ENCODE peak calls at places on chromosomes 6 and 20, in ten cellular contexts. G, B, Z, U, H, W, D, X, J and R are unnamed samples.

GRCh38 chr20:23404196-23404595 is 17.1 kb downstream of the NAPB start:
- DNase-seq in U (no peak), X (no peak), B (no peak), H (no peak), W (no peak), G (no peak), Z (no peak), D (no peak), J (no peak), R (no peak)

GRCh38 chr6:109451376-109451775 is 4.2 kb downstream of the MICAL1 start:
- DNase-seq in W (no peak), Z (no peak), B (no peak), D (no peak), G (no peak), H (no peak), U (no peak), X (no peak), J (no peak), R (no peak)

GRCh38 chr6:47701374-47701773 is 3.0 kb downstream of the ADGRF4 start:
- DNase-seq in W (no peak), X (no peak), J (no peak), Z (no peak), D (no peak), B (no peak), U (no peak), H (no peak), G (no peak), R (no peak)

GRCh38 chr6:30450908-30451818 is 38.1 kb upstream of the HLA-E start:
- DNase-seq in B (peak), U (peak), Z (no peak), X (no peak), D (no peak), J (peak), H (peak), W (peak), G (peak), R (peak)

GRCh38 chr6:4224082-4224978 is 89.0 kb upstream of the ECI2 start:
- DNase-seq in W (no peak), G (no peak), J (no peak), B (no peak), D (peak), X (no peak), H (no peak), Z (no peak), U (peak), R (no peak)

GRCh38 chr6:11556308-11556707 is 18.8 kb downstream of the TMEM170B start:
- DNase-seq in J (no peak), W (peak), G (no peak), X (no peak), B (no peak), Z (no peak), U (no peak), H (no peak), D (no peak), R (no peak)

GRCh38 chr6:106360989-106361430 is 493 bp downstream of the CRYBG1 start:
- DNase-seq in W (peak), B (peak), Z (peak), X (no peak), J (no peak), H (peak), U (no peak), D (peak), G (peak), R (peak)

GRCh38 chr6:159788757-159789376 is 535 bp downstream of the TCP1 start:
- DNase-seq in H (peak), U (no peak), G (no peak), D (peak), Z (peak), B (peak), J (no peak), W (peak), X (no peak), R (peak)

GRCh38 chr6:74075323-74075722 is 379.3 kb downstream of the CD109 start:
- DNase-seq in H (no peak), G (no peak), W (no peak), Z (no peak), X (peak), B (no peak), D (no peak), U (peak), J (no peak), R (no peak)

GRCh38 chr6:43714311-43715055 is 26.9 kb upstream of the MRPS18A start:
- DNase-seq in X (peak), B (no peak), H (no peak), D (no peak), G (no peak), Z (peak), W (no peak), J (peak), U (peak), R (peak)

GRCh38 chr6:81295310-81295709 is 457.2 kb downstream of the TENT5A start:
- DNase-seq in H (no peak), B (no peak), X (no peak), Z (no peak), J (no peak), U (no peak), D (no peak), W (no peak), G (no peak), R (no peak)

GRCh38 chr20:19692685-19693119 is 65.4 kb upstream of the RIN2 start:
- DNase-seq in G (no peak), J (no peak), D (peak), B (peak), W (peak), U (no peak), H (peak), X (peak), Z (peak), R (peak)

GRCh38 chr20:19690462-19690861 is 67.6 kb upstream of the RIN2 start:
- DNase-seq in D (no peak), U (no peak), G (no peak), H (no peak), W (no peak), J (no peak), X (no peak), B (no peak), Z (no peak), R (no peak)

GRCh38 chr20:19693508-19693907 is 64.5 kb upstream of the RIN2 start:
- DNase-seq in G (no peak), U (no peak), Z (no peak), B (no peak), J (no peak), D (no peak), X (no peak), W (no peak), H (no peak), R (no peak)

GRCh38 chr20:19692100-19692499 is 66.0 kb upstream of the RIN2 start:
- DNase-seq in W (no peak), H (no peak), B (no peak), U (no peak), G (no peak), J (no peak), X (no peak), D (no peak), Z (no peak), R (no peak)

DNA sequence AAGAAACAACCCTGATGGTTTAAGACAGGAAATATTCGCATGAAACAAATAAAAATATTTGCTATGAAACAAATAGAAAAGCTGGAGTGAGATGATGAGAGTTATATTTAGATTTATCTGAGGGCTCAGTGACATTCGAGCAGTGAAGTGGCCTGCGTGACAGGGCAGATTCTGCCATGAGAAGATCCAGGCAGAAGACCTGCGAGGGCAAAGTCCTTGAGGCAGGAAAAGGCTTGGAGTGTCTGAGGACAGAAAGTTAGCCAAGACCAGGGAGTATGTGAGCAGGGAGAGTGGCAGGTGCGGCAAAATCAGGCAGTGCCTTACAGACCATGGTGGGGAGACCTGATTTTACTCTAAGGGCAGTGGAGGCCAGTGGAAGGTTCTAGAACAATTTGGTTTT is 66.9 kb upstream of the RIN2 start:
- DNase-seq in J (no peak), G (no peak), W (no peak), D (peak), H (no peak), U (no peak), Z (no peak), B (no peak), X (no peak), R (no peak)
- TF ChIP-seq CTCF in J (no peak), G (no peak), W (no peak), D (no peak), H (no peak), U (no peak), Z (no peak), B (no peak), X (no peak), R (no peak)

GRCh38 chr6:28988536-28989415 is 16.3 kb downstream of the ZNF311 start:
- DNase-seq in W (peak), B (peak), G (peak), H (peak), D (peak), J (no peak), X (no peak), Z (peak), U (no peak), R (peak)
- TF ChIP-seq CTCF in W (peak), B (peak), G (peak), H (peak), D (peak), J (peak), X (no peak), Z (peak), U (peak), R (peak)

GRCh38 chr20:38432292-38432691 is 2.8 kb downstream of the SNHG17 start:
- DNase-seq in Z (no peak), G (no peak), U (no peak), X (no peak), H (no peak), B (no peak), W (no peak), D (no peak), J (no peak), R (no peak)
- TF ChIP-seq CTCF in Z (no peak), G (no peak), U (no peak), X (no peak), H (no peak), B (no peak), W (no peak), D (no peak), J (no peak), R (no peak)

DNA sequence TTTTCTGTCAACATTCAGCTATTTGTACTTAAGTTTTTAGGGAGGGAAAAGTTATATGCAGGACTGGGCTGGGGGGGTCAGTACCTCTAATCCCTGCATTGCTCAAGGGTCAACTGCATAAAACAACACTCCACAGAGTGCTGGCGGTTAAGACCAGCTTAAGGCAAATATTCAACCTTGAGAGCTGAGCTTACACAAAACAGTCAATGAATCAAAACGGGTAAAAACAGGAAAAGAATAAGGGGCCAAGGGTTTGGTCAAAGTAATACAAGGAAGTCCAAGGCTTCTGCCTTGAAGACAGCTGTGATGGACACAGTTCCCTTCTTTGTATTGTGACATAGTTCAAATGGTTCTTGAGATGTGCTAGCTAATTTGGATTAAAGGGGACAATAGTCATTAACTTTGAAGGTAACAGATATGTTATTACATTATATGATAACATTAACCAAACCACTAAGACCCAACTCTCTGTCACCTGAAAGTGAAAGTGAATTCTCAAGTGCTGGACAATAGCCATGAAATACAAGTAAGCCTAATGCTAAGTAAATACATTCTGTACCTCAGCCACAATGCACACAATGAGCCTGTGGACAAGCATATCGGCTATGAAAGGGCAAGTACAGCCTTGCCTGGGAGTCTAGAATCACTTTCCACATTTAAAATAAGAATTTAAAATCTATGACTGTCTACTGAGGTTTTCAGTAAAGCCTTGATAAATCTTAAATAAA is 106.8 kb downstream of the PDE10A start:
- DNase-seq in X (no peak), D (no peak), U (no peak), H (no peak), Z (no peak), G (no peak), B (no peak), W (no peak), J (no peak), R (no peak)
- TF ChIP-seq CTCF in X (no peak), D (no peak), U (no peak), H (no peak), Z (no peak), G (no peak), B (no peak), W (no peak), J (no peak), R (no peak)

GRCh38 chr6:130381459-130382380 is 15.9 kb downstream of the TMEM200A start:
- DNase-seq in D (no peak), B (no peak), J (no peak), Z (no peak), G (peak), W (no peak), U (no peak), X (no peak), H (no peak), R (no peak)
- TF ChIP-seq CTCF in D (no peak), B (peak), J (no peak), Z (no peak), G (peak), W (no peak), U (no peak), X (no peak), H (no peak), R (no peak)

GRCh38 chr6:70304611-70305010 is 1.7 kb upstream of the COL9A1 start:
- DNase-seq in J (no peak), B (no peak), Z (no peak), G (no peak), H (no peak), W (no peak), U (no peak), X (no peak), D (no peak), R (no peak)

GRCh38 chr6:70298070-70298469 is 4.8 kb downstream of the COL9A1 start:
- DNase-seq in H (no peak), X (no peak), W (no peak), D (no peak), Z (no peak), U (no peak), J (no peak), G (no peak), B (no peak), R (no peak)

GRCh38 chr6:70303034-70303525 is at the start of gene COL9A1:
- DNase-seq in J (no peak), D (no peak), W (no peak), B (no peak), Z (no peak), U (no peak), X (no peak), G (no peak), H (no peak), R (no peak)

DNA sequence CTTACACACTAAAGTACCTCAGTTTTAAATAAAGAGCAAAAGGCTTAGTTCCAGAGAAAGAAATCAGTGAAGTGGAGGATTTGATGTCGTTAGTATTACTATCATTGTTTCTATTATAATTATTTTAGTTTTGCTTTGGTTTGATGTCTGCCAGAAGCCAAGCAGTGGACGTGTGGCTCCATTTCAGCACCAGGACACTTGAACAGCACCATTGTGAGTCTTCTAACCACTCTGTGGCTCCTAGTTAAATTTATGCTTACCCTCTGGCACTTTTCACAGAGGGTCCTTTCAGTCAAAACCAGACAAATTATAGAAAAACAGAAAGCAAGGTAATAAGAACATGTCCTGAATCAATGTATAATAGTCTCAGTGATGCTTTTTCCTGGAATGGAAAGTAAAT is 3.4 kb downstream of the COL9A1 start:
- DNase-seq in H (no peak), B (no peak), G (no peak), X (no peak), Z (no peak), D (peak), U (no peak), J (no peak), W (no peak), R (peak)
- TF ChIP-seq CTCF in H (no peak), B (no peak), G (no peak), X (no peak), Z (no peak), D (no peak), U (no peak), J (no peak), W (no peak), R (no peak)